ENCODE peak calls at places on chromosome 14, in seven cellular contexts. One of them, this sample, is unnamed. For H3K9me3, the result is how much of the 10 kb centered on the place peaks cover.

GRCh38 chr14:69363055-69363454 is 35.0 kb downstream of the ERH start:
- DNase-seq in transverse colon: no peak
- DNase-seq in breast epithelium: no peak
- DNase-seq in left ventricle myocardium inferior: peak
- DNase-seq in HepG2: peak
- DNase-seq in sigmoid colon: no peak
- DNase-seq in IMR-90: peak
- DNase-seq in this sample: peak

GRCh38 chr14:23538049-23538718 is 13.4 kb downstream of the ZFHX2 start:
- DNase-seq in transverse colon: no peak
- DNase-seq in breast epithelium: no peak
- DNase-seq in left ventricle myocardium inferior: no peak
- DNase-seq in HepG2: no peak
- DNase-seq in sigmoid colon: no peak
- DNase-seq in IMR-90: no peak
- DNase-seq in this sample: no peak

GRCh38 chr14:23207146-23207540 is 23.7 kb upstream of the SLC7A8 start:
- DNase-seq in transverse colon: no peak
- DNase-seq in breast epithelium: no peak
- DNase-seq in left ventricle myocardium inferior: no peak
- DNase-seq in HepG2: no peak
- DNase-seq in sigmoid colon: no peak
- DNase-seq in IMR-90: no peak
- DNase-seq in this sample: no peak

GRCh38 chr14:84806627-84807026 is 723.3 kb upstream of the FLRT2 start:
- DNase-seq in transverse colon: no peak
- DNase-seq in breast epithelium: no peak
- DNase-seq in left ventricle myocardium inferior: no peak
- DNase-seq in HepG2: no peak
- DNase-seq in sigmoid colon: no peak
- DNase-seq in IMR-90: no peak
- DNase-seq in this sample: no peak

GRCh38 chr14:91350813-91351507 is 66.7 kb downstream of the CCDC88C start:
- DNase-seq in transverse colon: no peak
- DNase-seq in breast epithelium: no peak
- DNase-seq in left ventricle myocardium inferior: no peak
- DNase-seq in HepG2: no peak
- DNase-seq in sigmoid colon: no peak
- DNase-seq in IMR-90: no peak
- DNase-seq in this sample: no peak

GRCh38 chr14:60183724-60184596 is 18.8 kb upstream of the DHRS7 start:
- DNase-seq in transverse colon: no peak
- DNase-seq in breast epithelium: no peak
- DNase-seq in left ventricle myocardium inferior: no peak
- DNase-seq in HepG2: peak
- DNase-seq in sigmoid colon: no peak
- DNase-seq in IMR-90: peak
- DNase-seq in this sample: no peak

GRCh38 chr14:96754162-96754844 is 42.9 kb upstream of the VRK1 start:
- DNase-seq in transverse colon: no peak
- DNase-seq in breast epithelium: no peak
- DNase-seq in left ventricle myocardium inferior: no peak
- DNase-seq in HepG2: no peak
- DNase-seq in sigmoid colon: peak
- DNase-seq in IMR-90: peak
- DNase-seq in this sample: no peak

GRCh38 chr14:52086755-52087154 is 17.9 kb upstream of the NID2 start:
- DNase-seq in transverse colon: no peak
- DNase-seq in breast epithelium: no peak
- DNase-seq in left ventricle myocardium inferior: no peak
- DNase-seq in HepG2: no peak
- DNase-seq in sigmoid colon: no peak
- DNase-seq in IMR-90: peak
- DNase-seq in this sample: no peak

GRCh38 chr14:34250959-34251358 is 211.1 kb downstream of the SPTSSA start:
- DNase-seq in transverse colon: no peak
- DNase-seq in breast epithelium: no peak
- DNase-seq in left ventricle myocardium inferior: no peak
- DNase-seq in HepG2: no peak
- DNase-seq in sigmoid colon: no peak
- DNase-seq in IMR-90: no peak
- DNase-seq in this sample: no peak

DNA sequence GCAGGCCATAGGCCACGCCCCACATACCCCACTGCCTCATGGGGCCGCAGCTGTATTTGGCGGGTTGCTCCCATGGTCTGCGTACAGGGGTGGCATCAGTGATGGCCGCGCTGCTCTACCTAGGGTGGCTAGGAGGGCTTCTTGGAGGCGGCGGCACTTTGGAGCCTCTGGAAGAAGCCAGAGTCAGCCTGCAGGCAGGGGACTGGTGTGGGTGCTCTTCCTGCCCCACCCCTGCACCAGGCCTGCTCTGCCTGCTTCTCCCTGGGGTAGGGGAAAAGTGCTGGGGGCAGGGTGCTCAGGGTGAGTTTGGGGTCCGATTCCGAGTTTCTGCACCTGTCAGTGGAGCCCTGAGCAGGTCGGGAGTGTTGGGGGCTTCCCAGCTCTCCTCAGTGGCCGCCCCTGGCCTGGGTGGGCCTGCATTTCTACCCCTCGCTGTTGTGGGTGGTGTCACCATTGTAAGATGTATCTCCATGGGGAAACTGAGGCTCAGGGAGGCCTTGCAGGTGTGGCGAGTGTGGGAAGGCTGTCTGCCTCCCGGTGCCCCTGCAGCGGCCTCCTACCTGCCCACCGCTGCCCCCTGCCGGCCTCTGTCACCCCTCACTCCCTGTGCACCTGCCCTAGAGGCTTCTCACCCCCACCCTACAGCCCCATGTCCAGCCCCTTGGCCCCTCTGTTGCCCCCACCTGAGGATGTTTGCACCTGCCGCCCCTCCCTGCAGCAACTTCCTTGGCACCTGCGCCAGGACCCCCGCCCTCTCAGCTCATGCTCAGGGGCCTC is 5.5 kb downstream of the CEP170B start:
- DNase-seq in transverse colon: peak
- DNase-seq in breast epithelium: no peak
- DNase-seq in left ventricle myocardium inferior: peak
- DNase-seq in HepG2: peak
- DNase-seq in sigmoid colon: peak
- DNase-seq in IMR-90: no peak
- DNase-seq in this sample: peak
- TF ChIP-seq CTCF in transverse colon: peak
- TF ChIP-seq CTCF in breast epithelium: no peak
- TF ChIP-seq CTCF in left ventricle myocardium inferior: peak
- TF ChIP-seq CTCF in HepG2: peak
- TF ChIP-seq CTCF in sigmoid colon: no peak
- TF ChIP-seq CTCF in IMR-90: peak
- TF ChIP-seq CTCF in this sample: peak

DNA sequence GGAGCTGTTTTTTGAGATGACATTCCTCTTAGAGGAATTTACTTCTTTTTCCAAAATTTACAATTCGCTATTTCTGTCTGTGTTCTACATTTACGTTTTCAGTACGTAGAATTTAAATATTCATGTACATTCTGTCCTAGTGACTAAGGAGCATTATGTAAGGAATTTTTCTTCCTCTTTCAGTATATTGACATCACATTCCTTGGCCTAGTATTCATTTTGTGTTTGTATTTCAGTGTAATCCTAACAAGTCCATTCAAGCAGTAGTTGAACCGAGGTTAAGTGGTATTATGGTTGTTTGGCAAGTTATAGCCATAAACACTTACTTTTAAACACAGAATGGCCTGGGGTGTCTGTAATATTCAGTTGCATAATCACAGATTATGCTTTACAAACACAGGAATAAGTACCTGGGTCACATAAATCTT is 465.2 kb downstream of the PCNX1 start:
- DNase-seq in transverse colon: no peak
- DNase-seq in breast epithelium: no peak
- DNase-seq in left ventricle myocardium inferior: no peak
- DNase-seq in HepG2: peak
- DNase-seq in sigmoid colon: no peak
- DNase-seq in IMR-90: peak
- DNase-seq in this sample: no peak
- H3K27ac ChIP-seq in transverse colon: peak
- H3K27ac ChIP-seq in breast epithelium: peak
- H3K27ac ChIP-seq in left ventricle myocardium inferior: no peak
- H3K27ac ChIP-seq in HepG2: no peak
- H3K27ac ChIP-seq in sigmoid colon: peak
- H3K27ac ChIP-seq in IMR-90: no peak
- H3K27ac ChIP-seq in this sample: no peak

GRCh38 chr14:53153702-53154112 is 584 bp upstream of the DDHD1 start:
- DNase-seq in transverse colon: no peak
- DNase-seq in breast epithelium: no peak
- DNase-seq in left ventricle myocardium inferior: no peak
- DNase-seq in HepG2: no peak
- DNase-seq in sigmoid colon: no peak
- DNase-seq in IMR-90: no peak
- DNase-seq in this sample: no peak

GRCh38 chr14:53152627-53152908 is 555 bp downstream of the DDHD1 start:
- DNase-seq in transverse colon: no peak
- DNase-seq in breast epithelium: no peak
- DNase-seq in left ventricle myocardium inferior: no peak
- DNase-seq in HepG2: no peak
- DNase-seq in sigmoid colon: no peak
- DNase-seq in IMR-90: no peak
- DNase-seq in this sample: no peak

GRCh38 chr14:53151867-53152626 is 1.1 kb downstream of the DDHD1 start:
- DNase-seq in transverse colon: peak
- DNase-seq in breast epithelium: no peak
- DNase-seq in left ventricle myocardium inferior: peak
- DNase-seq in HepG2: peak
- DNase-seq in sigmoid colon: peak
- DNase-seq in IMR-90: peak
- DNase-seq in this sample: peak

GRCh38 chr14:53152909-53153701 is at the start of gene DDHD1:
- DNase-seq in transverse colon: peak
- DNase-seq in breast epithelium: peak
- DNase-seq in left ventricle myocardium inferior: peak
- DNase-seq in HepG2: peak
- DNase-seq in sigmoid colon: peak
- DNase-seq in IMR-90: peak
- DNase-seq in this sample: peak

DNA sequence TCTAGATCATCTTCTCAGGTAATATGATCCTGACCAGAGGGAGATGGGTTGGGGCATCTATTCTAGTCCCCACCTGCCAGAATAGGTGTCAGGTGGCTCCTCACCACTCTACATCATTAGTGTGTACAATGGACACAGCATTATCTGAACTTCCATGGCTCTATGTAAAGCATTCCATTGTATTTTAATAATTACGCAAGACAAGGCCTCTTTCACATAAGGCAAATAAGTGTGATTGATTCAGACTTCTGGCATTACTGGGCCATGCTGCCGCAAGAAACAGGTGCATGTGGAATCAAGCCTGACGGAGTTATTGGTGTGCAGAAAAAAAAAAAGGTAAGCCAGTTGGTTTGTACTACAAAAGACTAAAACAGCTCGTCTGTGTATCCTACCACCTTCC is 3.1 kb upstream of the DDHD1 start:
- DNase-seq in transverse colon: no peak
- DNase-seq in breast epithelium: no peak
- DNase-seq in left ventricle myocardium inferior: no peak
- DNase-seq in HepG2: no peak
- DNase-seq in sigmoid colon: no peak
- DNase-seq in IMR-90: no peak
- DNase-seq in this sample: no peak
- H3K9me3 ChIP-seq in transverse colon: under half
- H3K9me3 ChIP-seq in breast epithelium: under half
- H3K9me3 ChIP-seq in left ventricle myocardium inferior: under half
- H3K9me3 ChIP-seq in HepG2: under half
- H3K9me3 ChIP-seq in sigmoid colon: under half
- H3K9me3 ChIP-seq in IMR-90: under half
- H3K9me3 ChIP-seq in this sample: under half

DNA sequence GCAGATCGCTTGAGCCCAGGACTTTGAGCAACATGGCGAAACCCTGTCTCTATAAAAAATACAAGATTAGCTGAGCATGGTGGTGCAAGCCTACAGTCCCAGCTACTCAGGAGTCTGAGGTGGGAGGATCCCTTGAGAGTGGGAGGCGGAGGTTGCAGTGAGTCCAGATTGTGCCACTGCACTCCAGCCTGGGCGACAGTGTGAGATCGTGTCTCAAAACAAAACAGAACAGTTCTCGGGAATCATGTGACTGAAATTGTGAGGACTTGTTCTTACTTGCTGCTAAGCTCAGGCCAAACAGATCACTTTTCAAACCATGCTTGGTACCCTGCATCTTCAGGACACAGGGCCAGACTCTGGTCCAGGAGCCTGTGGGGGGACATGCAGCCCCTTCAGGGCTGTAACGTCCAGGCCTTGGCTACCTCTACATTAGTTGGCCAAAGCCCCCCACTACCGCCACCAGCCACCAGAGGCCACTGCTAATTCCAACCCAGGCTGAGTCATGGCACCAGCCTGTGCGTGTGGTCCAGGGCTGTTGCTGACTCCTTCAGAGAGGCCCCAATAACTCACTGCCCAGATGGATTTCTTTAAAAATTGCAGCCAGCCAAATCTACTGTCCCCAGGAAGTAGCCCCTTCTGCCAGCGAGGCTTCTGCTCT is 33.4 kb upstream of the SYNDIG1L start:
- DNase-seq in transverse colon: no peak
- DNase-seq in breast epithelium: no peak
- DNase-seq in left ventricle myocardium inferior: no peak
- DNase-seq in HepG2: peak
- DNase-seq in sigmoid colon: no peak
- DNase-seq in IMR-90: peak
- DNase-seq in this sample: peak
- TF ChIP-seq CTCF in transverse colon: peak
- TF ChIP-seq CTCF in breast epithelium: peak
- TF ChIP-seq CTCF in left ventricle myocardium inferior: peak
- TF ChIP-seq CTCF in HepG2: peak
- TF ChIP-seq CTCF in sigmoid colon: no peak
- TF ChIP-seq CTCF in IMR-90: peak
- TF ChIP-seq CTCF in this sample: peak

GRCh38 chr14:103243764-103244737 is 90.0 kb upstream of the EIF5 start:
- DNase-seq in transverse colon: no peak
- DNase-seq in breast epithelium: no peak
- DNase-seq in left ventricle myocardium inferior: no peak
- DNase-seq in HepG2: peak
- DNase-seq in sigmoid colon: no peak
- DNase-seq in IMR-90: no peak
- DNase-seq in this sample: peak
- H3K27ac ChIP-seq in transverse colon: no peak
- H3K27ac ChIP-seq in breast epithelium: no peak
- H3K27ac ChIP-seq in left ventricle myocardium inferior: no peak
- H3K27ac ChIP-seq in HepG2: peak
- H3K27ac ChIP-seq in sigmoid colon: no peak
- H3K27ac ChIP-seq in IMR-90: no peak
- H3K27ac ChIP-seq in this sample: peak

DNA sequence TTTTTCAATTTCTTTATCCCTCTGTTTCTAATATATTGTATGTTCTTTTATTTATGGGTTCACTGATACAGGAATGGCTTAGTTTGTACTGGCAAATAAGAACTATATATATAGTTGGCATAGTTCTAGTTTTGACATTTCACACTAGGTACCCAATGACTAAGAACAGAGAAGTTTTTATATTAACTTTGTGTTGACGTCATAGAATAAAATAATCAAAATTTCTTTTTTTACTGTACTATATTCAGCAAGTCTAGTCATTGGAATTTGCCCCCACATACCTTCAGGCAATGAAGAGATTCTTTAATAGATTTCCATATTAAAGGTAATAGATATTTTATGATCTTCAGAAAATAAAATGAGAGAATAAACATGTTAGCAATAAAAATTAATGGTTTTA is 713.2 kb downstream of the NOVA1 start:
- DNase-seq in transverse colon: no peak
- DNase-seq in breast epithelium: no peak
- DNase-seq in left ventricle myocardium inferior: no peak
- DNase-seq in HepG2: no peak
- DNase-seq in sigmoid colon: no peak
- DNase-seq in IMR-90: no peak
- DNase-seq in this sample: no peak
- H3K9me3 ChIP-seq in transverse colon: under half
- H3K9me3 ChIP-seq in breast epithelium: under half
- H3K9me3 ChIP-seq in left ventricle myocardium inferior: under half
- H3K9me3 ChIP-seq in HepG2: half or more
- H3K9me3 ChIP-seq in sigmoid colon: under half
- H3K9me3 ChIP-seq in IMR-90: under half
- H3K9me3 ChIP-seq in this sample: under half